ENCODE peak calls at places on chromosomes 11 and 22, in ten cellular contexts. One of them, this sample, is unnamed.

GRCh38 chr11:105092255-105093239 is 47.0 kb downstream of the CARD18 start:
- DNase-seq in T-helper 1 cell: no peak
- DNase-seq in erythroblast: no peak
- DNase-seq in NCI-H748 treated with DMSO at 0.1 percent for 48 hours: no peak
- DNase-seq in posterior cingulate gyrus: no peak
- DNase-seq in brain microvascular endothelial cell: no peak
- DNase-seq in endodermal cell: no peak
- DNase-seq in Calu3: no peak
- DNase-seq in left ventricle myocardium inferior: no peak
- DNase-seq in iris pigment epithelial cell: peak
- DNase-seq in this sample: peak

GRCh38 chr11:14376920-14377319 is 17.9 kb upstream of the RRAS2 start:
- DNase-seq in posterior cingulate gyrus: no peak
- DNase-seq in NCI-H748 treated with DMSO at 0.1 percent for 48 hours: no peak
- DNase-seq in endodermal cell: peak
- DNase-seq in left ventricle myocardium inferior: no peak
- DNase-seq in T-helper 1 cell: no peak
- DNase-seq in Calu3: no peak
- DNase-seq in iris pigment epithelial cell: peak
- DNase-seq in erythroblast: no peak
- DNase-seq in brain microvascular endothelial cell: no peak
- DNase-seq in this sample: no peak

GRCh38 chr11:61264795-61265194 is 23.8 kb downstream of the PGA5 start:
- DNase-seq in brain microvascular endothelial cell: no peak
- DNase-seq in endodermal cell: no peak
- DNase-seq in T-helper 1 cell: no peak
- DNase-seq in erythroblast: no peak
- DNase-seq in iris pigment epithelial cell: no peak
- DNase-seq in NCI-H748 treated with DMSO at 0.1 percent for 48 hours: no peak
- DNase-seq in left ventricle myocardium inferior: no peak
- DNase-seq in Calu3: no peak
- DNase-seq in posterior cingulate gyrus: no peak
- DNase-seq in this sample: no peak

GRCh38 chr11:72230764-72231365 is 6.3 kb downstream of the INPPL1 start:
- DNase-seq in T-helper 1 cell: no peak
- DNase-seq in erythroblast: no peak
- DNase-seq in NCI-H748 treated with DMSO at 0.1 percent for 48 hours: no peak
- DNase-seq in left ventricle myocardium inferior: no peak
- DNase-seq in endodermal cell: peak
- DNase-seq in iris pigment epithelial cell: no peak
- DNase-seq in brain microvascular endothelial cell: no peak
- DNase-seq in posterior cingulate gyrus: no peak
- DNase-seq in Calu3: no peak
- DNase-seq in this sample: no peak

GRCh38 chr11:72584293-72584921 is 89.8 kb downstream of the PDE2A start:
- DNase-seq in T-helper 1 cell: peak
- DNase-seq in brain microvascular endothelial cell: no peak
- DNase-seq in Calu3: no peak
- DNase-seq in posterior cingulate gyrus: no peak
- DNase-seq in iris pigment epithelial cell: peak
- DNase-seq in erythroblast: no peak
- DNase-seq in NCI-H748 treated with DMSO at 0.1 percent for 48 hours: no peak
- DNase-seq in endodermal cell: peak
- DNase-seq in left ventricle myocardium inferior: peak
- DNase-seq in this sample: no peak

GRCh38 chr11:33479216-33479615 is 221.4 kb downstream of the C11orf91 start:
- DNase-seq in brain microvascular endothelial cell: no peak
- DNase-seq in iris pigment epithelial cell: no peak
- DNase-seq in erythroblast: no peak
- DNase-seq in left ventricle myocardium inferior: no peak
- DNase-seq in NCI-H748 treated with DMSO at 0.1 percent for 48 hours: no peak
- DNase-seq in endodermal cell: no peak
- DNase-seq in Calu3: no peak
- DNase-seq in T-helper 1 cell: no peak
- DNase-seq in posterior cingulate gyrus: no peak
- DNase-seq in this sample: no peak

GRCh38 chr11:46658259-46658658 is 40.9 kb downstream of the ATG13 start:
- DNase-seq in T-helper 1 cell: no peak
- DNase-seq in brain microvascular endothelial cell: peak
- DNase-seq in endodermal cell: no peak
- DNase-seq in NCI-H748 treated with DMSO at 0.1 percent for 48 hours: no peak
- DNase-seq in iris pigment epithelial cell: peak
- DNase-seq in left ventricle myocardium inferior: peak
- DNase-seq in Calu3: no peak
- DNase-seq in erythroblast: no peak
- DNase-seq in posterior cingulate gyrus: no peak
- DNase-seq in this sample: peak

GRCh38 chr11:2825261-2825885 is 60.2 kb downstream of the CDKN1C start:
- DNase-seq in endodermal cell: no peak
- DNase-seq in NCI-H748 treated with DMSO at 0.1 percent for 48 hours: no peak
- DNase-seq in Calu3: peak
- DNase-seq in erythroblast: no peak
- DNase-seq in T-helper 1 cell: no peak
- DNase-seq in brain microvascular endothelial cell: no peak
- DNase-seq in posterior cingulate gyrus: no peak
- DNase-seq in iris pigment epithelial cell: peak
- DNase-seq in left ventricle myocardium inferior: peak
- DNase-seq in this sample: peak

GRCh38 chr22:30327864-30328345 is 1.2 kb upstream of the TBC1D10A start:
- DNase-seq in endodermal cell: peak
- DNase-seq in erythroblast: no peak
- DNase-seq in brain microvascular endothelial cell: no peak
- DNase-seq in Calu3: peak
- DNase-seq in iris pigment epithelial cell: no peak
- DNase-seq in left ventricle myocardium inferior: no peak
- DNase-seq in posterior cingulate gyrus: no peak
- DNase-seq in NCI-H748 treated with DMSO at 0.1 percent for 48 hours: no peak
- DNase-seq in T-helper 1 cell: no peak
- DNase-seq in this sample: no peak

GRCh38 chr22:30021881-30022619 is 58.2 kb upstream of the HORMAD2 start:
- DNase-seq in Calu3: no peak
- DNase-seq in brain microvascular endothelial cell: no peak
- DNase-seq in T-helper 1 cell: no peak
- DNase-seq in iris pigment epithelial cell: no peak
- DNase-seq in posterior cingulate gyrus: peak
- DNase-seq in erythroblast: peak
- DNase-seq in NCI-H748 treated with DMSO at 0.1 percent for 48 hours: no peak
- DNase-seq in left ventricle myocardium inferior: peak
- DNase-seq in endodermal cell: no peak
- DNase-seq in this sample: no peak